ENCODE peak calls at places on chromosome 20, in ten cellular contexts. J, Q, C, R, L, H, X, P, G and K are unnamed samples.
A peak's percentile ranks its signal among the peaks of the same experiment; 100 is the strongest.

GRCh38 chr20:58048096-58048702 is 180.3 kb downstream of the ANKRD60 start:
- DNase-seq in G (no peak), X (no peak), C (no peak), J (no peak), P (peak; percentile 64), L (peak; percentile 20), H (no peak), R (peak; percentile 68), Q (peak; percentile 39), K (peak; percentile 37)

GRCh38 chr20:59364611-59365010 is 64.2 kb downstream of the EDN3 start:
- DNase-seq in J (no peak), H (no peak), X (no peak), Q (no peak), P (no peak), R (no peak), G (no peak), C (no peak), L (no peak), K (no peak)

GRCh38 chr20:25177890-25178321 is 17.6 kb upstream of the ENTPD6 start:
- DNase-seq in H (no peak), G (no peak), X (no peak), J (peak; percentile 83), P (peak; percentile 11), L (no peak), R (no peak), Q (no peak), C (no peak), K (no peak)

GRCh38 chr20:2236266-2236665 is 59.5 kb upstream of the TGM3 start:
- DNase-seq in X (no peak), R (no peak), G (no peak), L (no peak), Q (no peak), H (no peak), C (no peak), J (peak; percentile 24), P (peak; percentile 57), K (no peak)

GRCh38 chr20:58327211-58327610 is 17.7 kb downstream of the RAB22A start:
- DNase-seq in G (no peak), P (no peak), C (no peak), Q (no peak), H (no peak), X (no peak), J (no peak), R (no peak), L (no peak), K (no peak)

GRCh38 chr20:63682384-63683139 is 13.9 kb upstream of the TNFRSF6B start:
- DNase-seq in G (peak; percentile 88), J (peak; percentile 5), C (no peak), X (no peak), Q (peak; percentile 78), R (no peak), L (peak; percentile 95), P (peak; percentile 99), H (peak; percentile 94), K (peak; percentile 43)

GRCh38 chr20:58682656-58683055 is 9.9 kb upstream of the NPEPL1 start:
- DNase-seq in C (no peak), H (no peak), G (no peak), X (no peak), Q (peak; percentile 15), J (no peak), R (no peak), P (peak; percentile 47), L (no peak), K (peak; percentile 66)

GRCh38 chr20:2986466-2986865 is 57.0 kb upstream of the GNRH2 start:
- DNase-seq in P (no peak), X (no peak), H (peak; percentile 29), C (no peak), J (no peak), Q (peak; percentile 20), L (no peak), G (no peak), R (no peak), K (no peak)